ENCODE peak calls at places on chromosome 14, in eight cellular contexts. H is stimulated activated CD4-positive, alpha-beta T cell treated with anti-CD3 and anti-CD28 coated beads, Interleukin-2, amount 100 ng/mL, for 24 hours; F is D341Med; N is kidney glomerular epithelial cell; A is epithelial cell of proximal tubule; C is RCC 7860; S is AG04450; G is H54. Y is an unnamed sample.

GRCh38 chr14:51368721-51369163 is 128.7 kb downstream of the TMX1 start:
- DNase-seq in H (no peak), A (no peak), C (no peak), F (no peak), S (peak), N (no peak), G (peak), Y (peak)

GRCh38 chr14:65164068-65164824 is 61.9 kb upstream of the MAX start:
- DNase-seq in H (peak), S (no peak), N (peak), A (no peak), F (peak), C (peak), G (peak), Y (no peak)

GRCh38 chr14:96105089-96105920 is 66.1 kb downstream of the C14orf132 start:
- DNase-seq in N (no peak), S (no peak), A (no peak), F (no peak), G (no peak), H (no peak), C (no peak), Y (no peak)

GRCh38 chr14:20956376-20956976 is 1.2 kb downstream of the RNASE2 start:
- DNase-seq in H (no peak), S (no peak), N (no peak), G (no peak), A (no peak), C (no peak), F (no peak), Y (no peak)

GRCh38 chr14:103819503-103820307 is 27.7 kb downstream of the PPP1R13B start:
- DNase-seq in G (no peak), C (no peak), N (no peak), S (no peak), F (peak), A (no peak), H (no peak), Y (no peak)

GRCh38 chr14:68968721-68969120 is 10.4 kb downstream of the ACTN1 start:
- DNase-seq in H (no peak), N (no peak), G (no peak), S (no peak), A (no peak), C (no peak), F (no peak), Y (no peak)

GRCh38 chr14:38553586-38553985 is 297.7 kb upstream of the CLEC14A start:
- DNase-seq in F (no peak), N (peak), G (peak), C (no peak), H (no peak), S (peak), A (no peak), Y (peak)

GRCh38 chr14:51219473-51220448 is 20.3 kb upstream of the TMX1 start:
- DNase-seq in C (peak), N (peak), G (no peak), A (no peak), H (no peak), F (peak), S (no peak), Y (peak)

GRCh38 chr14:71618047-71618446 is 314.2 kb upstream of the RGS6 start:
- DNase-seq in A (no peak), H (no peak), N (no peak), F (no peak), G (no peak), S (no peak), C (no peak), Y (no peak)

GRCh38 chr14:50260511-50260910 is 29.1 kb upstream of the SOS2 start:
- DNase-seq in H (no peak), S (peak), G (peak), A (no peak), F (peak), N (peak), C (no peak), Y (peak)

GRCh38 chr14:87017335-87017734 is 975.6 kb downstream of the GALC start:
- DNase-seq in N (no peak), H (no peak), C (no peak), G (no peak), S (no peak), F (no peak), A (no peak), Y (no peak)

GRCh38 chr14:68792022-68792829 is 641 bp downstream of the ZFP36L1 start:
- DNase-seq in F (peak), A (no peak), S (no peak), C (no peak), N (no peak), G (no peak), H (peak), Y (no peak)

GRCh38 chr14:86055512-86055911 is 525.6 kb downstream of the FLRT2 start:
- DNase-seq in F (no peak), N (no peak), A (no peak), G (no peak), S (no peak), H (no peak), C (no peak), Y (no peak)

GRCh38 chr14:106378191-106378590 is 851.8 kb downstream of the TMEM121 start:
- DNase-seq in G (no peak), N (no peak), A (no peak), F (no peak), H (peak), C (no peak), S (no peak), Y (no peak)

GRCh38 chr14:91303091-91303923 is 58.8 kb upstream of the GPR68 start:
- DNase-seq in S (no peak), A (no peak), F (peak), C (no peak), H (peak), G (peak), N (no peak), Y (no peak)

GRCh38 chr14:36773136-36773540 is 111.5 kb downstream of the PAX9 start:
- DNase-seq in C (peak), H (no peak), A (no peak), G (no peak), F (no peak), S (no peak), N (peak), Y (peak)

Y was measured in astrocyte.